ENCODE peak calls at places on chromosomes 5 and 9, in five cellular contexts. F is ovary, X is HAP-1, T is GM23338, I is astrocyte of the cerebellum. L is an unnamed sample.

GRCh38 chr5:33488558-33489355 is 48.0 kb downstream of the TARS1 start:
- DNase-seq in F (no peak), X (no peak), T (no peak), I (no peak), L (no peak)

GRCh38 chr9:71741841-71742648 is 26.3 kb downstream of the CEMIP2 start:
- DNase-seq in F (no peak), X (no peak), T (no peak), I (no peak), L (peak; percentile 92)

GRCh38 chr5:139698461-139699146 is 50.5 kb downstream of the CXXC5 start:
- DNase-seq in F (peak; percentile 90), X (peak; percentile 96), T (peak; percentile 94), I (peak; percentile 88), L (peak; percentile 81)

GRCh38 chr9:76576344-76576743 is 117.4 kb downstream of the GCNT1 start:
- DNase-seq in F (no peak), X (no peak), T (no peak), I (peak; percentile 85), L (peak; percentile 90)

GRCh38 chr5:130471-131175 is 38.7 kb downstream of the PLEKHG4B start:
- DNase-seq in F (no peak), X (peak; percentile 40), T (peak; percentile 14), I (no peak), L (peak; percentile 65)

GRCh38 chr5:176418251-176418650 is 1.9 kb upstream of the CLTB start:
- DNase-seq in F (no peak), X (no peak), T (no peak), I (no peak), L (no peak)

GRCh38 chr5:39119404-39120051 is 45.3 kb upstream of the RICTOR start:
- DNase-seq in F (no peak), X (no peak), T (no peak), I (no peak), L (no peak)

GRCh38 chr5:118984602-118985001 is 3.7 kb downstream of the DTWD2 start:
- DNase-seq in F (no peak), X (no peak), T (no peak), I (peak; percentile 77), L (peak; percentile 17)

GRCh38 chr9:518540-518939 is 303.9 kb downstream of the DOCK8 start:
- DNase-seq in F (no peak), X (no peak), T (no peak), I (no peak), L (no peak)

GRCh38 chr5:159103086-159103485 is 3.4 kb upstream of the EBF1 start:
- DNase-seq in F (no peak), X (no peak), T (no peak), I (no peak), L (no peak)

GRCh38 chr5:108046955-108047670 is 334.8 kb downstream of the FBXL17 start:
- DNase-seq in F (no peak), X (no peak), T (peak; percentile 14), I (no peak), L (no peak)

GRCh38 chr5:97127727-97128126 is 14.7 kb downstream of the LIX1 start:
- DNase-seq in F (no peak), X (no peak), T (no peak), I (no peak), L (no peak)

GRCh38 chr9:224540-225520 is 10.2 kb downstream of the DOCK8 start:
- DNase-seq in F (no peak), X (no peak), T (no peak), I (no peak), L (no peak)

GRCh38 chr5:52794519-52794918 is 6.8 kb downstream of the ITGA1 start:
- DNase-seq in F (no peak), X (no peak), T (no peak), I (no peak), L (peak; percentile 53)

GRCh38 chr5:87074934-87075541 is 192.6 kb upstream of the RASA1 start:
- DNase-seq in F (no peak), X (no peak), T (no peak), I (no peak), L (no peak)

GRCh38 chr5:56139978-56140562 is 93.1 kb downstream of the ANKRD55 start:
- DNase-seq in F (no peak), X (no peak), T (no peak), I (no peak), L (no peak)

GRCh38 chr5:76074487-76074886 is 8.7 kb upstream of the SV2C start:
- DNase-seq in F (no peak), X (peak; percentile 18), T (peak; percentile 69), I (no peak), L (peak; percentile 49)

GRCh38 chr5:33936004-33936380 is 194 bp upstream of the RXFP3 start:
- DNase-seq in F (peak; percentile 15), X (peak; percentile 69), T (peak; percentile 89), I (peak; percentile 28), L (peak; percentile 74)

DNA sequence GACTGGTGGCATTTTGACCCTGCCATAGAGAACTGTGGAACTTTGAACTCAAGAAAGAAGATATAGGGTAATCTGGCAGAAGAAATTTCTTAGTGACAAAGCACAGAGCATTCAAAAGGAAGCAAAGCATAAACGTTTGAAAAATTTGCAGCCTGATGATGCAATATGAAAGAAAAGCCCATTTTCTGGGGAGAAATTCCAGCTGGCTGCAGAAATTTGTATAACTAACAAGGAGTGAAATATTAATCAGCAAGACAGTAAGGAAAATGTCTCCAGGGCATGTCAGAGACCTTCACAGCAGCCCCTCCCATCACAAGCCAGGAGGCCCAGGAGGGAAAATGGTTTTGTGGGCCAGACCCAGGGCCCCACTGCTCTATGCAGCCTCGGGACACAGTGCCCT is 359.5 kb downstream of the HINT1 start:
- DNase-seq in F (no peak), X (no peak), T (no peak), I (no peak), L (no peak)
- H3K4me3 ChIP-seq in F (no peak overlapping the region), X (no peak overlapping the region), T (no peak overlapping the region), I (no peak overlapping the region), L (no peak overlapping the region)

GRCh38 chr9:130187523-130187846 is 15.3 kb downstream of the NCS1 start:
- DNase-seq in F (no peak), X (no peak), T (no peak), I (no peak), L (no peak)
- H3K4me3 ChIP-seq in F (peak overlapping the region; percentile 17), X (no peak overlapping the region), T (no peak overlapping the region), I (no peak overlapping the region), L (no peak overlapping the region)

GRCh38 chr9:101737705-101738565 is 512 bp downstream of the GRIN3A start:
- DNase-seq in F (no peak), X (peak; percentile 13), T (peak; percentile 67), I (no peak), L (peak; percentile 39)
- H3K4me3 ChIP-seq in F (peak overlapping the region; percentile 28), X (peak overlapping the region; percentile 27), T (peak overlapping the region; percentile 70), I (peak overlapping the region; percentile 31), L (peak overlapping the region; percentile 36)

GRCh38 chr5:1642221-1642620 is 118.5 kb upstream of the LPCAT1 start:
- DNase-seq in F (no peak), X (no peak), T (no peak), I (no peak), L (no peak)

GRCh38 chr5:1642621-1643061 is 118.9 kb upstream of the LPCAT1 start:
- DNase-seq in F (no peak), X (no peak), T (no peak), I (no peak), L (no peak)

GRCh38 chr5:1647580-1647979 is 123.8 kb upstream of the LPCAT1 start:
- DNase-seq in F (no peak), X (no peak), T (no peak), I (no peak), L (no peak)

GRCh38 chr5:1643651-1644392 is 120.1 kb upstream of the LPCAT1 start:
- DNase-seq in F (no peak), X (no peak), T (peak; percentile 48), I (no peak), L (no peak)

GRCh38 chr5:1644810-1645571 is 121.2 kb upstream of the LPCAT1 start:
- DNase-seq in F (peak; percentile 75), X (peak; percentile 88), T (peak; percentile 95), I (peak; percentile 62), L (peak; percentile 92)
- H3K4me3 ChIP-seq in F (no peak overlapping the region), X (no peak overlapping the region), T (peak overlapping the region; percentile 68), I (peak overlapping the region; percentile 12), L (no peak overlapping the region)

DNA sequence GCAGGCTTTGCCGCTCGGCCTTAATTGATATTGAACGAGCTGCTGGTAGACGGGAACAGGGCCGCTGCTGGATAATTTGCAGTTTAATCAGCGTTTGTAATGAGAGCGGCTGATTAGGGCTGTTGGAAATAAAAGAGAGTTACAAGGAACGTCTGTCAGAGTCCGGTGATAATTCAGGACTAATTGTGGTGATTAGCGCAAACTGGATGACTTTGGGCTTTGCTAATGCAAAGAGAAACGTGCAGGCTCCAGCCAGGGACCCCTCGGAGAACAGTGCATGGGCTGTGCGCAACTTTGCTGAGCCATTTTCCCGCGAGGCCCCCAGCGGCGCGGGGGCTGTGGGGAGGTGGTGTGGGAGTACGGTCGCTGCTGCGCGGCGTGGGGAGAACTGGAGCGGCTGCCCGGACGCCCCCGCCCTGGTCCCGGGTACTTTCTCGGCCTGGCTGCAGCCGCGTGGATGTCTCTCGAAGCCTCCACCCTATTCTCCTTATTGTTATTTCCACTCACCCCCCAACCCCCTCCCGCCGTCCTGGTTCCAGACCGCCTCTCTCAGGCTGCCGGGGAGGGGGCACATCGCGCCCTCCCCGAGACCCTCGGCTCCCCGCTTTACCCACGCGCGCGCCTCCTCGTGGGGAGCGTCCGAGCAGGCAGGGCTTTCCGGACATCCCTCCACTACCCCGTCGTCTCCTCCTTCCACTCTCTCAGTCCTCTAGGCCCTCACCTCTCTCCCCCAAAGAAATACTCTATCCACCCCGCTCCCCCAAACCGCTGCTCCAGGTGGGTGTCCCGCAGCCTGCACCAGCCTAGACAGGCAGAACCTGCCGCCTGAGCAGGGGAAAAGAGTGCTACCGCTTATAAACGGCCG is 68.5 kb upstream of the TBCA start:
- DNase-seq in F (no peak), X (no peak), T (peak; percentile 41), I (no peak), L (peak; percentile 32)
- H3K4me3 ChIP-seq in F (peak overlapping the region; percentile 44), X (no peak overlapping the region), T (peak overlapping the region; percentile 61), I (peak overlapping the region; percentile 29), L (peak overlapping the region; percentile 23)

GRCh38 chr5:27473300-27474053 is 435.1 kb upstream of the CDH9 start:
- DNase-seq in F (no peak), X (peak; percentile 32), T (no peak), I (no peak), L (peak; percentile 37)
- H3K4me3 ChIP-seq in F (no peak overlapping the region), X (peak overlapping the region; percentile 52), T (peak overlapping the region; percentile 85), I (no peak overlapping the region), L (peak overlapping the region; percentile 36)

GRCh38 chr5:167903243-167903642 is 388.2 kb upstream of the WWC1 start:
- DNase-seq in F (no peak), X (no peak), T (no peak), I (no peak), L (no peak)
- H3K4me3 ChIP-seq in F (no peak overlapping the region), X (no peak overlapping the region), T (no peak overlapping the region), I (no peak overlapping the region), L (no peak overlapping the region)

DNA sequence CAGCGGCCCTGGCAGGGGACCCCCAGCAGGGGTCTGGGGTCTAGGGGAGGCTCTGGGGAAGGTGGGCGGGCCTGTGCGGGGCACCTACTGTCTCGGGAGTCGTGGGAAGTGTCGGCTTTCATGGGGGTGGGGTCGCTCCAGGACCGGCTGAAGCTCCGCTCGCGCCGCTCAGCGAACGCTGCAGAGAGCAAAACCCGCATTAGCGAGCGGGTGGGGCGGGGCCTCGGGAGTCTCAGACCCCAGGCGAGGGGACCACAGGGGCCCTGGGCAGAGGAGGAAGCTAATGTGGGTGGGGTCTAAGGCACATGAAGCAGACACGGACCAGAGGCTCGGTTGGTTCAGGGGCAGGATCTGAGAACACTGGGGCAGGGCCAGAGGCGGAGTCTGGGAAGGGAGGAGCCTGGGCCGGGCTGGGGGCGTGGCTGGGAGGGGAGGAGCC is 5.5 kb downstream of the NSMF start:
- DNase-seq in F (peak; percentile 64), X (peak; percentile 76), T (peak; percentile 96), I (no peak), L (peak; percentile 82)
- H3K4me3 ChIP-seq in F (peak overlapping the region; percentile 25), X (no peak overlapping the region), T (peak overlapping the region; percentile 65), I (no peak overlapping the region), L (no peak overlapping the region)